ENCODE peak calls at places on chromosomes 13 and 19, in nine cellular contexts. B, Q, D, M, U, F, N, J and Z are unnamed samples.

GRCh38 chr13:59360916-59361315 is 802.8 kb downstream of the DIAPH3 start:
- DNase-seq in B (no peak), Q (no peak), D (no peak), M (no peak), U (no peak), F (no peak), N (no peak), J (no peak), Z (no peak)

GRCh38 chr13:84136582-84136981 is 254.3 kb upstream of the SLITRK1 start:
- DNase-seq in B (no peak), Q (no peak), D (no peak), M (no peak), U (no peak), F (no peak), N (no peak), J (no peak), Z (no peak)

GRCh38 chr13:113183450-113184129 is 24.9 kb downstream of the PCID2 start:
- DNase-seq in B (no peak), Q (no peak), D (no peak), M (no peak), U (no peak), F (no peak), N (no peak), J (no peak), Z (no peak)

GRCh38 chr19:8310342-8311055 is 2.3 kb upstream of the CD320 start:
- DNase-seq in B (peak; percentile 7), Q (no peak), D (no peak), M (no peak), U (no peak), F (no peak), N (no peak), J (peak; percentile 45), Z (peak; percentile 57)

GRCh38 chr13:25249001-25249543 is 38.2 kb downstream of the MTMR6 start:
- DNase-seq in B (no peak), Q (no peak), D (no peak), M (peak; percentile 68), U (no peak), F (no peak), N (no peak), J (no peak), Z (no peak)

GRCh38 chr19:1261512-1261862 is 7.6 kb upstream of the CIRBP start:
- DNase-seq in B (peak; percentile 46), Q (no peak), D (no peak), M (peak; percentile 88), U (no peak), F (no peak), N (no peak), J (no peak), Z (peak; percentile 78)

GRCh38 chr19:1874554-1875185 is 10.6 kb downstream of the ABHD17A start:
- DNase-seq in B (no peak), Q (no peak), D (no peak), M (no peak), U (no peak), F (no peak), N (no peak), J (no peak), Z (no peak)

GRCh38 chr19:51714848-51715247 is 8.9 kb downstream of the HAS1 start:
- DNase-seq in B (no peak), Q (no peak), D (no peak), M (no peak), U (no peak), F (no peak), N (no peak), J (no peak), Z (no peak)

GRCh38 chr19:30631035-30631375 is 258.8 kb downstream of the ZNF536 start:
- DNase-seq in B (no peak), Q (no peak), D (no peak), M (no peak), U (no peak), F (no peak), N (no peak), J (no peak), Z (no peak)

GRCh38 chr13:94088742-94089141 is 390.7 kb downstream of the DCT start:
- DNase-seq in B (no peak), Q (no peak), D (no peak), M (no peak), U (no peak), F (no peak), N (no peak), J (no peak), Z (no peak)

GRCh38 chr19:38736036-38736412 is 8.2 kb downstream of the CAPN12 start:
- DNase-seq in B (peak; percentile 69), Q (peak; percentile 41), D (no peak), M (peak; percentile 58), U (peak; percentile 70), F (no peak), N (no peak), J (peak; percentile 95), Z (peak; percentile 76)

GRCh38 chr19:39199025-39199424 is 2.3 kb downstream of the NCCRP1 start:
- DNase-seq in B (no peak), Q (no peak), D (no peak), M (no peak), U (no peak), F (no peak), N (no peak), J (no peak), Z (peak; percentile 67)

GRCh38 chr19:55613930-55614710 is 8.7 kb downstream of the ZNF865 start:
- DNase-seq in B (no peak), Q (no peak), D (no peak), M (peak; percentile 3), U (no peak), F (no peak), N (no peak), J (no peak), Z (no peak)

GRCh38 chr13:51797664-51798488 is 6.1 kb downstream of the DHRS12 start:
- DNase-seq in B (peak; percentile 51), Q (peak; percentile 75), D (no peak), M (peak; percentile 87), U (peak; percentile 80), F (no peak), N (peak; percentile 66), J (no peak), Z (peak; percentile 71)

GRCh38 chr13:51799261-51799660 is 4.7 kb downstream of the DHRS12 start:
- DNase-seq in B (no peak), Q (no peak), D (no peak), M (no peak), U (no peak), F (no peak), N (no peak), J (no peak), Z (peak; percentile 58)

GRCh38 chr13:51795419-51795818 is 8.5 kb downstream of the DHRS12 start:
- DNase-seq in B (no peak), Q (no peak), D (no peak), M (no peak), U (no peak), F (no peak), N (no peak), J (no peak), Z (no peak)

GRCh38 chr13:51794959-51795358 is 9.0 kb downstream of the DHRS12 start:
- DNase-seq in B (no peak), Q (no peak), D (no peak), M (no peak), U (no peak), F (no peak), N (no peak), J (no peak), Z (peak; percentile 45)

GRCh38 chr13:51793570-51794273 is 10.2 kb downstream of the DHRS12 start:
- DNase-seq in B (no peak), Q (no peak), D (no peak), M (no peak), U (no peak), F (no peak), N (peak; percentile 55), J (no peak), Z (peak; percentile 45)
- TF ChIP-seq POLR2AphosphoS5 in B (no peak), Q (no peak), D (no peak), M (no peak), U (no peak), F (no peak), N (no peak), J (peak; percentile 68), Z (no peak)

GRCh38 chr13:49627831-49628652 is at the start of gene ARL11:
- DNase-seq in B (peak; percentile 80), Q (no peak), D (peak; percentile 73), M (peak; percentile 90), U (peak; percentile 33), F (no peak), N (no peak), J (peak; percentile 96), Z (peak; percentile 76)
- H3K4me3 ChIP-seq in B (peak within 1 kb of the TSS; percentile 11), Q (no peak within 1 kb of the TSS), D (peak within 1 kb of the TSS; percentile 51), M (peak within 1 kb of the TSS; percentile 45), U (peak within 1 kb of the TSS; percentile 56), F (no peak within 1 kb of the TSS), N (no peak within 1 kb of the TSS), J (peak within 1 kb of the TSS; percentile 52), Z (peak within 1 kb of the TSS; percentile 27)

GRCh38 chr19:6209680-6210079 is 70.1 kb downstream of the MLLT1 start:
- DNase-seq in B (no peak), Q (no peak), D (no peak), M (no peak), U (no peak), F (no peak), N (no peak), J (no peak), Z (peak; percentile 3)
- TF ChIP-seq POLR2AphosphoS5 in B (no peak), Q (no peak), D (peak; percentile 25), M (no peak), U (no peak), F (no peak), N (no peak), J (no peak), Z (no peak)

DNA sequence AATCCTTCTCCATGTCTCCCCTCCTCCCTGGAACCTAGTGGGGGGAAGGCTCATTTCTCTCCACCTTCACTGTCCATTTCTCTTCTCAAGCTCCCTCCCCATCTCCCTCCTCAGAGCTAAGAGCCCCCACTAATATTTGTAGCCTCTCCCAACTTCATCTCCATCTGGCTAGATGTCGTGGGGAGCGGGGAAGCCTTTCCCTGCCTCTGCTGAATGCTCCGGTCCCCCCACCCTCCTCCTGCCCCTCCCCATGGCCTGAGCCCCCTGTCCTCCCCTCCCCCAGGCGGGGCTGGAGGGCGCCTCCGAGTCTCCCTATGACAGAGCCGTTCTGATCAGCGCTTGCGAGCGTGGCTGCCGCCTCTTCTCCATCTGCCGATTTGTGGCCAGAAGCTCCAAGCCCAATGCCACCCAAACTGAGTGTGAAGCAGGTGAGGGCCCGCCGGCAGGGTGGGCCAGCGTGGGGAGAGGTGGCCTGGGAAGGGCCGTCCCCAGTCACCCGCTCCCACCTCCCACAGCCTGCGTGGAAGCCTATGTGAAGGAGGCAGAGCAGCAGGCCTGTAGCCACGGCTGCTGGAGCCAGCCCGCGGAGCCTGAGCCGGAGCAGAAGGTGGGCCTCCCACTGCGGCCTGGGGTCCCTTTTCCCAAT is 1.0 kb downstream of the TMEM59L start:
- DNase-seq in B (no peak), Q (no peak), D (no peak), M (peak; percentile 40), U (no peak), F (no peak), N (no peak), J (no peak), Z (no peak)
- H3K4me3 ChIP-seq in B (no peak overlapping the region), Q (no peak overlapping the region), D (peak overlapping the region; percentile 75), M (peak overlapping the region; percentile 76), U (peak overlapping the region; percentile 69), F (no peak overlapping the region), N (peak overlapping the region; percentile 59), J (no peak overlapping the region), Z (no peak overlapping the region)

DNA sequence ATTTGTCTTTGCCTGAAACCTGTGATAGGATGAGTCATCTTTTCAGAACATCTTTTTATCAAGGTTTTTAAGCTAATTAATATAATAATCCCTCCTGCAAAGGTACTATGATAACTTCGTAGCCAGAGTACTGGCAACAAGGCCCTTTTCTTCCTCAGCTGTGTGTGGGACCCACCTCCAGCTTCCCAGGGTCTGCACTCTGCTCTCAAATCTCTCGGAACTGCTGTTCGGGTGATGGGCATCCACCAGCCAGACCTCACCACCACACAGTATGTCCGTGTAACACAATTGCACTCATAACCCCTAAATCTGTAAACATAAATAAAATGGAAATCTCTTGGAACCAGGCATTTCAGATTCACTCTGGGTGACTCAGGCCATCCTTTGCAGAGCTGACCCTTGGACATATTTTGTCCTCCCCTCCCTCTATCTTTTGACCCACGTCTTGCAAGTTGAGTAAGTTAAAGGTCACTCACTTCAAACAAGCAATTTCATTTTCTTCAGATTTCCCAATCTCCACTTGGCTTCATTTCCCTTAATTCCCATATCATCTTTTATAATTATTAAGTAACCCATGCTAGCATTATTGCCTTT is 29.5 kb downstream of the COL4A1 start:
- DNase-seq in B (no peak), Q (no peak), D (no peak), M (no peak), U (no peak), F (no peak), N (no peak), J (no peak), Z (peak; percentile 45)
- TF ChIP-seq POLR2AphosphoS5 in B (no peak), Q (no peak), D (no peak), M (no peak), U (no peak), F (no peak), N (no peak), J (no peak), Z (no peak)